ENCODE peak calls at places on chromosome 1, in eight cellular contexts. One of them, this sample, is unnamed.

GRCh38 chr1:41673806-41674205 is 189.3 kb upstream of the EDN2 start:
- DNase-seq in left lung: no peak
- DNase-seq in fibroblast of mammary gland: peak
- DNase-seq in tibial nerve: no peak
- DNase-seq in epithelial cell of esophagus: no peak
- DNase-seq in heart right ventricle: no peak
- DNase-seq in Caco-2: no peak
- DNase-seq in uterus: no peak
- DNase-seq in this sample: peak

GRCh38 chr1:231050395-231050794 is 10.3 kb upstream of the FAM89A start:
- DNase-seq in tibial nerve: no peak
- DNase-seq in epithelial cell of esophagus: no peak
- DNase-seq in fibroblast of mammary gland: no peak
- DNase-seq in left lung: no peak
- DNase-seq in heart right ventricle: no peak
- DNase-seq in Caco-2: no peak
- DNase-seq in uterus: no peak
- DNase-seq in this sample: no peak

GRCh38 chr1:54051936-54052469 is 1.0 kb downstream of the TMEM59 start:
- DNase-seq in fibroblast of mammary gland: peak
- DNase-seq in epithelial cell of esophagus: peak
- DNase-seq in Caco-2: no peak
- DNase-seq in heart right ventricle: no peak
- DNase-seq in uterus: no peak
- DNase-seq in left lung: no peak
- DNase-seq in tibial nerve: no peak
- DNase-seq in this sample: peak

GRCh38 chr1:17636612-17637011 is 97.1 kb downstream of the ARHGEF10L start:
- DNase-seq in uterus: no peak
- DNase-seq in heart right ventricle: no peak
- DNase-seq in epithelial cell of esophagus: no peak
- DNase-seq in tibial nerve: no peak
- DNase-seq in left lung: no peak
- DNase-seq in fibroblast of mammary gland: peak
- DNase-seq in Caco-2: no peak
- DNase-seq in this sample: no peak

GRCh38 chr1:108077991-108078390 is 113.0 kb upstream of the VAV3 start:
- DNase-seq in epithelial cell of esophagus: no peak
- DNase-seq in tibial nerve: no peak
- DNase-seq in left lung: no peak
- DNase-seq in fibroblast of mammary gland: no peak
- DNase-seq in heart right ventricle: no peak
- DNase-seq in Caco-2: no peak
- DNase-seq in uterus: no peak
- DNase-seq in this sample: no peak

GRCh38 chr1:189908113-189908512 is 569.6 kb downstream of the BRINP3 start:
- DNase-seq in tibial nerve: no peak
- DNase-seq in left lung: no peak
- DNase-seq in uterus: no peak
- DNase-seq in Caco-2: no peak
- DNase-seq in heart right ventricle: no peak
- DNase-seq in epithelial cell of esophagus: no peak
- DNase-seq in fibroblast of mammary gland: no peak
- DNase-seq in this sample: no peak

GRCh38 chr1:230005040-230005439 is 62.0 kb upstream of the GALNT2 start:
- DNase-seq in uterus: no peak
- DNase-seq in left lung: no peak
- DNase-seq in Caco-2: no peak
- DNase-seq in tibial nerve: no peak
- DNase-seq in epithelial cell of esophagus: no peak
- DNase-seq in fibroblast of mammary gland: no peak
- DNase-seq in heart right ventricle: no peak
- DNase-seq in this sample: no peak

GRCh38 chr1:16143566-16144324 is 12.1 kb downstream of the EPHA2 start:
- DNase-seq in epithelial cell of esophagus: peak
- DNase-seq in heart right ventricle: peak
- DNase-seq in fibroblast of mammary gland: no peak
- DNase-seq in tibial nerve: no peak
- DNase-seq in Caco-2: peak
- DNase-seq in uterus: no peak
- DNase-seq in left lung: peak
- DNase-seq in this sample: no peak

GRCh38 chr1:39819091-39819812 is 30.6 kb upstream of the BMP8B start:
- DNase-seq in uterus: no peak
- DNase-seq in epithelial cell of esophagus: no peak
- DNase-seq in tibial nerve: no peak
- DNase-seq in Caco-2: no peak
- DNase-seq in left lung: no peak
- DNase-seq in fibroblast of mammary gland: no peak
- DNase-seq in heart right ventricle: no peak
- DNase-seq in this sample: no peak

GRCh38 chr1:116298746-116299145 is 74.3 kb upstream of the ATP1A1 start:
- DNase-seq in uterus: no peak
- DNase-seq in Caco-2: no peak
- DNase-seq in left lung: no peak
- DNase-seq in epithelial cell of esophagus: no peak
- DNase-seq in heart right ventricle: no peak
- DNase-seq in tibial nerve: no peak
- DNase-seq in fibroblast of mammary gland: no peak
- DNase-seq in this sample: no peak

DNA sequence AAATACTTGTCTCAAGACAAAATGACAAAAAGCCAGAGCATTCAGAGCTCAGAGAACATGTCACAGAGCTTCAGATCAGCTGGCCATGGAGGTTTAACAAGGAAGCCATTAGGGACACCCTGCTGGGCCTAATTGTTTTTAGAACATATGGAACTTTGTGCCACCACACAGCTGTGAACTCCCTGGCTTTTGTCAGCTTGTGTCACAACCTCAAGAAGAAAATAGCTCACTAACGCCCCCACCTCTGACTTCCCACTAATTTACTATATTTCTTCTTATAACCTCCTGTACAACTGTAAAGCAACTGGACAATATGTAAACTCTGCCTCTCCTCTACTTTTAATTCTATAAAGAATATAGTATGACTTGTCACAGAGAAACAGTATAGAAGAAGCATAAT is 21.0 kb upstream of the TDRD10 start:
- DNase-seq in left lung: no peak
- DNase-seq in Caco-2: no peak
- DNase-seq in fibroblast of mammary gland: no peak
- DNase-seq in uterus: no peak
- DNase-seq in epithelial cell of esophagus: no peak
- DNase-seq in tibial nerve: no peak
- DNase-seq in heart right ventricle: no peak
- DNase-seq in this sample: no peak
- TF ChIP-seq CTCF in left lung: no peak
- TF ChIP-seq CTCF in Caco-2: no peak
- TF ChIP-seq CTCF in fibroblast of mammary gland: no peak
- TF ChIP-seq CTCF in uterus: no peak
- TF ChIP-seq CTCF in epithelial cell of esophagus: no peak
- TF ChIP-seq CTCF in tibial nerve: no peak
- TF ChIP-seq CTCF in heart right ventricle: no peak
- TF ChIP-seq CTCF in this sample: no peak

GRCh38 chr1:77783141-77783540 is 3.7 kb downstream of the MIGA1 start:
- DNase-seq in epithelial cell of esophagus: peak
- DNase-seq in heart right ventricle: no peak
- DNase-seq in Caco-2: no peak
- DNase-seq in uterus: no peak
- DNase-seq in tibial nerve: no peak
- DNase-seq in fibroblast of mammary gland: no peak
- DNase-seq in left lung: no peak
- DNase-seq in this sample: no peak
- H3K4me3 ChIP-seq in epithelial cell of esophagus: no peak
- H3K4me3 ChIP-seq in heart right ventricle: no peak
- H3K4me3 ChIP-seq in Caco-2: no peak
- H3K4me3 ChIP-seq in uterus: no peak
- H3K4me3 ChIP-seq in tibial nerve: no peak
- H3K4me3 ChIP-seq in fibroblast of mammary gland: no peak
- H3K4me3 ChIP-seq in left lung: no peak
- H3K4me3 ChIP-seq in this sample: no peak

GRCh38 chr1:248239478-248239877 is 8.3 kb downstream of the OR2M4 start:
- DNase-seq in Caco-2: no peak
- DNase-seq in epithelial cell of esophagus: no peak
- DNase-seq in fibroblast of mammary gland: no peak
- DNase-seq in tibial nerve: no peak
- DNase-seq in uterus: no peak
- DNase-seq in heart right ventricle: no peak
- DNase-seq in left lung: no peak
- DNase-seq in this sample: no peak

GRCh38 chr1:248243204-248243603 is 12.0 kb downstream of the OR2M4 start:
- DNase-seq in tibial nerve: no peak
- DNase-seq in Caco-2: peak
- DNase-seq in left lung: no peak
- DNase-seq in heart right ventricle: peak
- DNase-seq in epithelial cell of esophagus: peak
- DNase-seq in fibroblast of mammary gland: peak
- DNase-seq in uterus: no peak
- DNase-seq in this sample: peak
- TF ChIP-seq CTCF in tibial nerve: peak
- TF ChIP-seq CTCF in Caco-2: peak
- TF ChIP-seq CTCF in left lung: peak
- TF ChIP-seq CTCF in heart right ventricle: peak
- TF ChIP-seq CTCF in epithelial cell of esophagus: peak
- TF ChIP-seq CTCF in fibroblast of mammary gland: peak
- TF ChIP-seq CTCF in uterus: no peak
- TF ChIP-seq CTCF in this sample: peak

GRCh38 chr1:210222288-210223006 is 10.1 kb upstream of the SERTAD4 start:
- DNase-seq in heart right ventricle: no peak
- DNase-seq in uterus: no peak
- DNase-seq in fibroblast of mammary gland: no peak
- DNase-seq in epithelial cell of esophagus: peak
- DNase-seq in Caco-2: no peak
- DNase-seq in tibial nerve: no peak
- DNase-seq in left lung: no peak
- DNase-seq in this sample: no peak
- H3K4me3 ChIP-seq in heart right ventricle: no peak
- H3K4me3 ChIP-seq in uterus: no peak
- H3K4me3 ChIP-seq in fibroblast of mammary gland: no peak
- H3K4me3 ChIP-seq in epithelial cell of esophagus: no peak
- H3K4me3 ChIP-seq in Caco-2: no peak
- H3K4me3 ChIP-seq in tibial nerve: no peak
- H3K4me3 ChIP-seq in left lung: no peak
- H3K4me3 ChIP-seq in this sample: no peak

GRCh38 chr1:156448134-156448967 is 52.2 kb downstream of the MEF2D start:
- DNase-seq in tibial nerve: no peak
- DNase-seq in epithelial cell of esophagus: no peak
- DNase-seq in Caco-2: no peak
- DNase-seq in fibroblast of mammary gland: no peak
- DNase-seq in left lung: no peak
- DNase-seq in uterus: no peak
- DNase-seq in heart right ventricle: no peak
- DNase-seq in this sample: no peak

GRCh38 chr1:156439771-156440183 is 60.8 kb downstream of the MEF2D start:
- DNase-seq in epithelial cell of esophagus: no peak
- DNase-seq in uterus: no peak
- DNase-seq in Caco-2: no peak
- DNase-seq in tibial nerve: no peak
- DNase-seq in left lung: no peak
- DNase-seq in fibroblast of mammary gland: no peak
- DNase-seq in heart right ventricle: no peak
- DNase-seq in this sample: no peak

GRCh38 chr1:156440689-156441437 is 59.7 kb downstream of the MEF2D start:
- DNase-seq in tibial nerve: no peak
- DNase-seq in Caco-2: no peak
- DNase-seq in left lung: no peak
- DNase-seq in epithelial cell of esophagus: no peak
- DNase-seq in heart right ventricle: no peak
- DNase-seq in fibroblast of mammary gland: no peak
- DNase-seq in uterus: no peak
- DNase-seq in this sample: no peak

GRCh38 chr1:156445789-156446263 is 54.7 kb downstream of the MEF2D start:
- DNase-seq in fibroblast of mammary gland: peak
- DNase-seq in uterus: peak
- DNase-seq in Caco-2: peak
- DNase-seq in tibial nerve: peak
- DNase-seq in left lung: peak
- DNase-seq in epithelial cell of esophagus: peak
- DNase-seq in heart right ventricle: peak
- DNase-seq in this sample: peak

GRCh38 chr1:156444407-156445001 is 56.1 kb downstream of the MEF2D start:
- DNase-seq in left lung: no peak
- DNase-seq in epithelial cell of esophagus: peak
- DNase-seq in fibroblast of mammary gland: peak
- DNase-seq in uterus: no peak
- DNase-seq in heart right ventricle: no peak
- DNase-seq in tibial nerve: no peak
- DNase-seq in Caco-2: peak
- DNase-seq in this sample: peak
- TF ChIP-seq CTCF in left lung: no peak
- TF ChIP-seq CTCF in epithelial cell of esophagus: peak
- TF ChIP-seq CTCF in fibroblast of mammary gland: peak
- TF ChIP-seq CTCF in uterus: no peak
- TF ChIP-seq CTCF in heart right ventricle: peak
- TF ChIP-seq CTCF in tibial nerve: no peak
- TF ChIP-seq CTCF in Caco-2: peak
- TF ChIP-seq CTCF in this sample: peak

This sample was measured in fibroblast of villous mesenchyme.